ENCODE peak calls at places on chromosomes 1 and 21, in five cellular contexts. One of them, this sample, is unnamed.

GRCh38 chr1:36492491-36492890 is 9.8 kb upstream of the CSF3R start:
- DNase-seq in neuronal stem cell: no peak
- DNase-seq in IMR-90: no peak
- DNase-seq in mesendoderm: peak
- DNase-seq in H1: no peak
- DNase-seq in this sample: no peak

GRCh38 chr1:93676424-93676823 is 5.2 kb downstream of the BCAR3 start:
- DNase-seq in neuronal stem cell: no peak
- DNase-seq in IMR-90: no peak
- DNase-seq in mesendoderm: no peak
- DNase-seq in H1: no peak
- DNase-seq in this sample: no peak

GRCh38 chr21:25323356-25323949 is 283.8 kb downstream of the MRPL39 start:
- DNase-seq in neuronal stem cell: no peak
- DNase-seq in IMR-90: no peak
- DNase-seq in mesendoderm: no peak
- DNase-seq in H1: no peak
- DNase-seq in this sample: no peak

GRCh38 chr1:157849229-157849875 is 7.7 kb upstream of the CD5L start:
- DNase-seq in neuronal stem cell: no peak
- DNase-seq in IMR-90: no peak
- DNase-seq in mesendoderm: no peak
- DNase-seq in H1: no peak
- DNase-seq in this sample: no peak

GRCh38 chr1:154729031-154729442 is 121.1 kb upstream of the ADAR start:
- DNase-seq in neuronal stem cell: no peak
- DNase-seq in IMR-90: peak
- DNase-seq in mesendoderm: peak
- DNase-seq in H1: no peak
- DNase-seq in this sample: peak

GRCh38 chr1:230898748-230899147 is 30.4 kb upstream of the C1orf198 start:
- DNase-seq in neuronal stem cell: no peak
- DNase-seq in IMR-90: no peak
- DNase-seq in mesendoderm: no peak
- DNase-seq in H1: no peak
- DNase-seq in this sample: no peak

GRCh38 chr1:161691846-161692245 is 15.2 kb upstream of the FCRLA start:
- DNase-seq in neuronal stem cell: no peak
- DNase-seq in IMR-90: no peak
- DNase-seq in mesendoderm: no peak
- DNase-seq in H1: no peak
- DNase-seq in this sample: no peak

GRCh38 chr1:156025873-156026272 is 5.1 kb upstream of the SSR2 start:
- DNase-seq in neuronal stem cell: peak
- DNase-seq in IMR-90: peak
- DNase-seq in mesendoderm: peak
- DNase-seq in H1: peak
- DNase-seq in this sample: peak

GRCh38 chr1:21914880-21915640 is 22.1 kb downstream of the HSPG2 start:
- DNase-seq in neuronal stem cell: no peak
- DNase-seq in IMR-90: no peak
- DNase-seq in mesendoderm: no peak
- DNase-seq in H1: no peak
- DNase-seq in this sample: peak

GRCh38 chr1:160767417-160768294 is 28.3 kb upstream of the LY9 start:
- DNase-seq in neuronal stem cell: no peak
- DNase-seq in IMR-90: no peak
- DNase-seq in mesendoderm: peak
- DNase-seq in H1: no peak
- DNase-seq in this sample: no peak

GRCh38 chr1:26112407-26112775 is 767 bp downstream of the PDIK1L start:
- DNase-seq in neuronal stem cell: no peak
- DNase-seq in IMR-90: no peak
- DNase-seq in mesendoderm: no peak
- DNase-seq in H1: no peak
- DNase-seq in this sample: no peak

GRCh38 chr1:233364695-233365539 is 37.4 kb downstream of the MAP3K21 start:
- DNase-seq in neuronal stem cell: peak
- DNase-seq in IMR-90: peak
- DNase-seq in mesendoderm: no peak
- DNase-seq in H1: no peak
- DNase-seq in this sample: peak

GRCh38 chr1:170967042-170967910 is 31.9 kb downstream of the MROH9 start:
- DNase-seq in neuronal stem cell: peak
- DNase-seq in IMR-90: peak
- DNase-seq in mesendoderm: peak
- DNase-seq in H1: no peak
- DNase-seq in this sample: peak

GRCh38 chr21:44727757-44728156 is 16.4 kb upstream of the TSPEAR start:
- DNase-seq in neuronal stem cell: no peak
- DNase-seq in IMR-90: no peak
- DNase-seq in mesendoderm: no peak
- DNase-seq in H1: no peak
- DNase-seq in this sample: no peak

GRCh38 chr21:29271927-29272333 is 26.8 kb upstream of the BACH1 start:
- DNase-seq in neuronal stem cell: no peak
- DNase-seq in IMR-90: no peak
- DNase-seq in mesendoderm: no peak
- DNase-seq in H1: no peak
- DNase-seq in this sample: no peak

GRCh38 chr21:38036016-38036415 is 119.8 kb upstream of the KCNJ6 start:
- DNase-seq in neuronal stem cell: no peak
- DNase-seq in IMR-90: no peak
- DNase-seq in mesendoderm: peak
- DNase-seq in H1: no peak
- DNase-seq in this sample: no peak

GRCh38 chr1:86616871-86617270 is 70.0 kb downstream of the CLCA4 start:
- DNase-seq in neuronal stem cell: no peak
- DNase-seq in IMR-90: no peak
- DNase-seq in mesendoderm: no peak
- DNase-seq in H1: no peak
- DNase-seq in this sample: no peak

GRCh38 chr1:233647083-233647482 is 33.2 kb downstream of the KCNK1 start:
- DNase-seq in neuronal stem cell: no peak
- DNase-seq in IMR-90: no peak
- DNase-seq in mesendoderm: no peak
- DNase-seq in H1: no peak
- DNase-seq in this sample: no peak

GRCh38 chr1:245888809-245889208 is 618.3 kb downstream of the SMYD3 start:
- DNase-seq in neuronal stem cell: peak
- DNase-seq in IMR-90: peak
- DNase-seq in mesendoderm: peak
- DNase-seq in H1: peak
- DNase-seq in this sample: peak

GRCh38 chr1:162632234-162632666 is at the start of gene DDR2:
- DNase-seq in neuronal stem cell: no peak
- DNase-seq in IMR-90: peak
- DNase-seq in mesendoderm: peak
- DNase-seq in H1: no peak
- DNase-seq in this sample: peak

GRCh38 chr1:91400133-91400725 is 4.4 kb downstream of the HFM1 start:
- DNase-seq in neuronal stem cell: no peak
- DNase-seq in IMR-90: no peak
- DNase-seq in mesendoderm: peak
- DNase-seq in H1: no peak
- DNase-seq in this sample: no peak

GRCh38 chr21:26405735-26406361 is 167.2 kb downstream of the CYYR1 start:
- DNase-seq in neuronal stem cell: no peak
- DNase-seq in IMR-90: peak
- DNase-seq in mesendoderm: peak
- DNase-seq in H1: no peak
- DNase-seq in this sample: peak

DNA sequence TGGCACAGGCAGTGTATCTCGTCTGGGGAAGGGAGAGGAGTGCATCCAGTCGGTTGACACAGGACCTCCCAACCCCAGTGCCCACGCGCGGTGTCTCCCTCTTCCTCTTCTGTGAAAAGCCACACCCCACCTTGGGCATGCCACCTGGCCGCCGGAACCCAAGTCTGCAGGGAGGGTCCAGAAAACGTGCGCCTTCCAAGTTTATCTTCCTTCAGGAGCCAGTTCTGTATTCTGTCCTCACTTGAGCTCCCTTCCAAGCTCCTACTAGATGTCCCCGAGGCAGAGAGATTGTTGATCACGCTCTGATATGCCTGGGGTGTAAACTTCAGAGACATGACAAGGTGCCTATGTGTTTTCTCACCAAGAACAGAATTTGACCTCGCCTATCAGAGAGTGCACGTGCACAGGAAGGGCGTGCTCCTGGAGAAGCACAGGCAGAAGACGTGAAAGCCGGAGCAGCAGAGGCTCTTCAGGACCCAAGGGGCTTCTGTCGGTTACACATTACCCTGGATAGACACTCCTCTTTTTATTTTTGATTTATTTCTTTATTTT is 9.6 kb upstream of the SLC2A5 start:
- DNase-seq in neuronal stem cell: no peak
- DNase-seq in IMR-90: no peak
- DNase-seq in mesendoderm: no peak
- DNase-seq in H1: no peak
- DNase-seq in this sample: no peak
- H2BK15ac ChIP-seq in neuronal stem cell: no peak
- H2BK15ac ChIP-seq in IMR-90: no peak
- H2BK15ac ChIP-seq in mesendoderm: no peak
- H2BK15ac ChIP-seq in H1: no peak
- H2BK15ac ChIP-seq in this sample: no peak

GRCh38 chr21:43688906-43689305 is 29.5 kb downstream of the RRP1B start:
- DNase-seq in neuronal stem cell: no peak
- DNase-seq in IMR-90: no peak
- DNase-seq in mesendoderm: no peak
- DNase-seq in H1: no peak
- DNase-seq in this sample: no peak
- H3K27ac ChIP-seq in neuronal stem cell: no peak
- H3K27ac ChIP-seq in IMR-90: no peak
- H3K27ac ChIP-seq in mesendoderm: no peak
- H3K27ac ChIP-seq in H1: no peak
- H3K27ac ChIP-seq in this sample: no peak

GRCh38 chr1:68293122-68293521 is 60.8 kb upstream of the WLS start:
- DNase-seq in neuronal stem cell: no peak
- DNase-seq in IMR-90: no peak
- DNase-seq in mesendoderm: peak
- DNase-seq in H1: no peak
- DNase-seq in this sample: no peak

GRCh38 chr1:68291763-68292384 is 59.6 kb upstream of the WLS start:
- DNase-seq in neuronal stem cell: no peak
- DNase-seq in IMR-90: peak
- DNase-seq in mesendoderm: peak
- DNase-seq in H1: no peak
- DNase-seq in this sample: peak

GRCh38 chr1:68293609-68294353 is 61.5 kb upstream of the WLS start:
- DNase-seq in neuronal stem cell: peak
- DNase-seq in IMR-90: peak
- DNase-seq in mesendoderm: peak
- DNase-seq in H1: peak
- DNase-seq in this sample: peak

GRCh38 chr1:68294354-68295066 is 62.2 kb upstream of the WLS start:
- DNase-seq in neuronal stem cell: no peak
- DNase-seq in IMR-90: no peak
- DNase-seq in mesendoderm: peak
- DNase-seq in H1: no peak
- DNase-seq in this sample: no peak
- H3K4me3 ChIP-seq in neuronal stem cell: no peak
- H3K4me3 ChIP-seq in IMR-90: no peak
- H3K4me3 ChIP-seq in mesendoderm: no peak
- H3K4me3 ChIP-seq in H1: peak
- H3K4me3 ChIP-seq in this sample: no peak

DNA sequence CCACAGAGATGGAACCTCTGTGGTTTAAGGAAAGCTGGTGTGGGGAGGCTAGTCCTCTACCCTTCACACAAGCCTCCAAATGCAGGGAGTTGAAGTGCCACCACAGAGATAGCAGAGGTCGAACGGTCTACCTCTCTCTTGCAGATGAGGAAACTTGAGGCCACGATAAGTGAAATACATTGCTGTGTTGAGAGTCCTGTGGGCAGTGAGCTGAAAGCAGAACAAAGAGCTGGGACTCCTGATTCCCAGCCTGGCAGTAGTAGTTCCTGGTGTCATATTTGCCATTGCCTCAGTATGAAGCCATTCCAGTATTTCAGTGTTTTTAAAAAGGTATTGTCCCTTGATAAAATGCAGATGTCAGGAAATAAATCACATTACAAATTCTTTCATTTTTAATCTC is 28.6 kb downstream of the AK4 start:
- DNase-seq in neuronal stem cell: no peak
- DNase-seq in IMR-90: no peak
- DNase-seq in mesendoderm: no peak
- DNase-seq in H1: no peak
- DNase-seq in this sample: no peak
- H2BK15ac ChIP-seq in neuronal stem cell: no peak
- H2BK15ac ChIP-seq in IMR-90: no peak
- H2BK15ac ChIP-seq in mesendoderm: no peak
- H2BK15ac ChIP-seq in H1: peak
- H2BK15ac ChIP-seq in this sample: no peak

GRCh38 chr21:34800797-34801518 is 132.2 kb downstream of the CLIC6 start:
- DNase-seq in neuronal stem cell: no peak
- DNase-seq in IMR-90: peak
- DNase-seq in mesendoderm: peak
- DNase-seq in H1: no peak
- DNase-seq in this sample: no peak
- H3K27ac ChIP-seq in neuronal stem cell: no peak
- H3K27ac ChIP-seq in IMR-90: no peak
- H3K27ac ChIP-seq in mesendoderm: no peak
- H3K27ac ChIP-seq in H1: no peak
- H3K27ac ChIP-seq in this sample: peak

DNA sequence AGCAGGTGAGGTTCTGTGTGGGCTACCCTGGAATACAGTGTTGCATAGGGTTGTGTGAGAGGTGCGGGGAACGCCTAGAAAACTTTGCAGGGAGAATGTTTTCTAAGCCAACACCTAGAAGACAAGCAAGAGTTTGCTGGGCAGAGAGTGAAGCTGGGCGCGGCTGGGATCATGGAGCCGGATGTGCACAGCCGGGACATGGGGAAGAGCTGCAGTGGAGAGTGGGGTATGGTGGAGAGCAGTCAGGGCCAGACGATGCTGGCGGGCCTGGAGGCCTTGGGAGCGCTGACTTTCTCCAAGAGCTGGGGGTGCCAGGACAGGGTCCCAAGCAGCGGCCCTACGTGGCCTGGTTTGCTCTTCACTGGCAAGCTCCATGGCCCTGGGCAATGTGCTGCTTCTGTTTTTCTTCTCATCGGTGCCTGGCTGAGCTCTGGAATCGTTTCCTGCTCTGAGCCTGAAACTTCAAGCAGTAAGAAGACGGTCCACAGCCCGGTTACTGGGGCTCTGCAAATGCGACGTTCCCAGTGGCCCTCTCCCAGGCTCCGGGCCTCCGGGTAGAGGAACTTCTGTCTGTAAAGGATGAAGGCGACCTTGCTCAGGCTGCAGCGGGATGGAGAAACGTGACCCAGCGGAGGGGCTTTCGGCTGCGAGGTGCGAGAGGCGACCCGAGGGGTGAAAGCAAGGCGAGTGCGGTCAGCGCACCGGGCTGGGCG is 51.9 kb upstream of the CD34 start:
- DNase-seq in neuronal stem cell: no peak
- DNase-seq in IMR-90: no peak
- DNase-seq in mesendoderm: peak
- DNase-seq in H1: no peak
- DNase-seq in this sample: no peak
- H3K4me3 ChIP-seq in neuronal stem cell: peak
- H3K4me3 ChIP-seq in IMR-90: peak
- H3K4me3 ChIP-seq in mesendoderm: peak
- H3K4me3 ChIP-seq in H1: peak
- H3K4me3 ChIP-seq in this sample: peak